ENCODE peak calls at places on chromosomes 3 and 15, in four cellular contexts. P, Q, U and M are unnamed samples. For H3K36me3 and H3K4me1, the result is how much of the 10 kb centered on the place peaks cover.

GRCh38 chr3:9301091-9301490 is 51.6 kb upstream of the SRGAP3 start:
- DNase-seq in P (no peak), Q (no peak), U (no peak), M (no peak)

GRCh38 chr15:51799908-51800252 is 29.6 kb upstream of the TMOD3 start:
- DNase-seq in P (no peak), Q (no peak), U (no peak), M (no peak)

GRCh38 chr3:159029306-159030026 is 227.6 kb downstream of the MFSD1 start:
- DNase-seq in P (no peak), Q (no peak), U (no peak), M (no peak)

GRCh38 chr3:74067296-74067695 is 442.6 kb upstream of the PDZRN3 start:
- DNase-seq in P (no peak), Q (no peak), U (peak), M (no peak)

GRCh38 chr3:105354429-105354828 is 12.3 kb upstream of the ALCAM start:
- DNase-seq in P (no peak), Q (no peak), U (peak), M (no peak)

GRCh38 chr3:59940690-59941089 is 890.9 kb upstream of the CFAP20DC start:
- DNase-seq in P (no peak), Q (no peak), U (no peak), M (no peak)

GRCh38 chr3:100427694-100428093 is 26.4 kb downstream of the LNP1 start:
- DNase-seq in P (no peak), Q (no peak), U (no peak), M (no peak)

GRCh38 chr3:96814581-96815567 is at the start of gene EPHA6:
- DNase-seq in P (no peak), Q (no peak), U (peak), M (no peak)

GRCh38 chr15:25939122-25939521 is 76.0 kb upstream of the ATP10A start:
- DNase-seq in P (no peak), Q (no peak), U (no peak), M (no peak)

GRCh38 chr3:64094713-64095079 is 71.4 kb upstream of the PSMD6 start:
- DNase-seq in P (no peak), Q (no peak), U (no peak), M (no peak)

GRCh38 chr15:34301058-34301457 is 36.5 kb downstream of the SLC12A6 start:
- DNase-seq in P (no peak), Q (no peak), U (no peak), M (no peak)

GRCh38 chr15:60372756-60373155 is 25.0 kb downstream of the ANXA2 start:
- DNase-seq in P (no peak), Q (no peak), U (no peak), M (no peak)

GRCh38 chr3:190811775-190812480 is 50.6 kb downstream of the GMNC start:
- DNase-seq in P (no peak), Q (no peak), U (peak), M (peak)

GRCh38 chr3:29764603-29765254 is 483.9 kb downstream of the RBMS3 start:
- DNase-seq in P (no peak), Q (no peak), U (no peak), M (peak)

GRCh38 chr15:92803852-92804609 is 96.1 kb upstream of the CHD2 start:
- DNase-seq in P (peak), Q (no peak), U (no peak), M (peak)

GRCh38 chr15:82942691-82943090 is 9.8 kb downstream of the HOMER2 start:
- DNase-seq in P (peak), Q (no peak), U (no peak), M (no peak)

GRCh38 chr3:72086051-72086711 is 301.2 kb upstream of the PROK2 start:
- DNase-seq in P (no peak), Q (no peak), U (no peak), M (no peak)

GRCh38 chr15:74025436-74025835 is 30.9 kb downstream of the PML start:
- DNase-seq in P (no peak), Q (no peak), U (no peak), M (no peak)

GRCh38 chr15:35648941-35649340 is 103.0 kb upstream of the DPH6 start:
- DNase-seq in P (no peak), Q (no peak), U (no peak), M (no peak)

GRCh38 chr15:40051616-40052415 is 12.8 kb upstream of the SRP14 start:
- DNase-seq in P (no peak), Q (no peak), U (no peak), M (no peak)

GRCh38 chr3:53495518-53496501 is 1.4 kb downstream of the CACNA1D start:
- DNase-seq in P (no peak), Q (no peak), U (peak), M (no peak)

DNA sequence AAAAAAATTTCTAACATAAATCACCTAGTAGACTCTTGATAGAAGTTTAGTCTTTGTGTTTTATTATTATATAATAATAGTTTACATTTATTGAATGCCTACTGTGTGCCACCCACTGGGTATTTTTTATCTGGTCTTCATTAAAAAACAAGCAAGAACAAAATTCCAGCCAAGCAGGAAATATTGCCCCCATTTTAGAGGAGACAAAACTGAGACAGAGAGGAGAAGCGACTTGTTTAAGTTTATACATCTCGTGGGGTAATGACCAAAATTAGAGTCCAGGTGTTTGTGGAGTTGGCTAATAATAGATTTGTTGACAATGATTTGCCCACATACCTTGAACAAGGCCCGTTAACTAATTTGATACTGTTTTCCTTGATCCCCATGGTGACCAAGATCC is 33.1 kb upstream of the FBXL22 start:
- DNase-seq in P (no peak), Q (no peak), U (no peak), M (no peak)
- H3K36me3 ChIP-seq in P (half or more), Q (half or more), U (under half), M (under half)

GRCh38 chr15:22950211-22950990 is 29.8 kb downstream of the CYFIP1 start:
- DNase-seq in P (no peak), Q (no peak), U (no peak), M (no peak)
- H3K4me3 ChIP-seq in P (peak), Q (no peak), U (no peak), M (no peak)

GRCh38 chr3:165395188-165395587 is 199.0 kb upstream of the SLITRK3 start:
- DNase-seq in P (no peak), Q (no peak), U (no peak), M (no peak)
- H3K4me1 ChIP-seq in P (under half), Q (under half), U (under half), M (under half)

DNA sequence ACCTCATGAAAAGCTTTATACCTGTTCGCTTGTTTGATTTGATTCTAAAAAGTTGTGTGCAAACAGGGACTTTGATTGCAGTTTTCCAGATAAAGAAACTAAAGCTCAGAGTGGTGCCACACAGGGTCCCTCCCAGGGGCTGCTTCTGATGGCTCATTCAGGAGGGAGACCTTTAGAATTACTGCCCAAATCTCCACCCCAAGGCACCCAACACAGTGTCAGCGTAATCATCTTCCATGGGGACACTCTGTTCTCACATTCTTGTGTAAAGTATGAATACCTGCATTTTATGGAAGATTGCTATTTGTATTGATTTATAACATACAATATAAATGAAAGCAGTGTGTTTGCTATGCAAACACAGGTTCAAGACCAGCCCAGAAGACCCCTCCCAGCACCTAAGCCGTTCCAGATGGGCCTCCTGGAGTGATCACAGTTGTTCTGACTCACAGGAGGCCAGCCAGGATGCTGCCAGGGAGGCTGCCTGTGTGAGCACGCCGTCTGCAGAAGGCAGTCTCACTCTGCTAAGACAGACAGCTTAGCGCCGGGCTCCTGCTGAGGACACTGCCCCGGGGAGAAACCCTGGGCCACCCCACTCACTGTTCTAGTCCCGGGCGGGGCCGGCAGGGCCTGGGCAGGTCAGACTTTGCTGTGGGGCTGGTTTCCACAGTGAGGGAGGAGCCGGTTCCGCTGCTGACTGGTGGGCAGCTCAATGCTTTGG is 185.6 kb downstream of the FAM43A start:
- DNase-seq in P (peak), Q (no peak), U (peak), M (peak)
- H3K36me3 ChIP-seq in P (under half), Q (under half), U (under half), M (under half)

GRCh38 chr3:31955581-31955980 is 25.5 kb downstream of the OSBPL10 start:
- DNase-seq in P (no peak), Q (no peak), U (no peak), M (no peak)

GRCh38 chr3:31953636-31954035 is 27.4 kb downstream of the OSBPL10 start:
- DNase-seq in P (no peak), Q (no peak), U (no peak), M (no peak)

GRCh38 chr3:31952205-31952604 is 28.9 kb downstream of the OSBPL10 start:
- DNase-seq in P (no peak), Q (no peak), U (no peak), M (no peak)

GRCh38 chr3:31957106-31957505 is 24.0 kb downstream of the OSBPL10 start:
- DNase-seq in P (no peak), Q (no peak), U (no peak), M (peak)

GRCh38 chr3:31953091-31953490 is 28.0 kb downstream of the OSBPL10 start:
- DNase-seq in P (no peak), Q (no peak), U (no peak), M (no peak)
- H3K4me3 ChIP-seq in P (no peak), Q (no peak), U (no peak), M (no peak)